ENCODE peak calls at places on chromosomes 2 and 18, in eight cellular contexts. D is AG04450; X is stimulated activated CD8-positive, alpha-beta memory T cell treated with anti-CD3 and anti-CD28 coated beads, Interleukin-2, amount 100 ng/mL, for 48 hours; M is fibroblast of the aortic adventitia; U is stimulated activated CD4-positive, alpha-beta T cell treated with anti-CD3 and anti-CD28 coated beads, Interleukin-4, amount 100 ng/mL, for 24 hours; S is fibroblast of lung; B is NCI-H524 treated with DMSO at 0.1 percent for 48 hours; O is cerebellum. Q is an unnamed sample.

GRCh38 chr2:197889041-197889440 is 84.6 kb downstream of the PLCL1 start:
- DNase-seq in D (no peak), X (no peak), M (peak), U (peak), S (peak), B (no peak), O (no peak), Q (peak)

GRCh38 chr18:13435596-13436333 is 217.2 kb downstream of the LDLRAD4 start:
- DNase-seq in D (no peak), X (no peak), M (peak), U (peak), S (peak), B (no peak), O (no peak), Q (no peak)

GRCh38 chr2:80153151-80153550 is 151.4 kb downstream of the LRRTM1 start:
- DNase-seq in D (no peak), X (no peak), M (no peak), U (no peak), S (no peak), B (no peak), O (no peak), Q (no peak)

GRCh38 chr2:239756392-239757153 is 268.6 kb downstream of the NDUFA10 start:
- DNase-seq in D (no peak), X (no peak), M (no peak), U (no peak), S (peak), B (no peak), O (peak), Q (no peak)

GRCh38 chr18:35513181-35513932 is 15.6 kb upstream of the INO80C start:
- DNase-seq in D (no peak), X (no peak), M (peak), U (no peak), S (peak), B (no peak), O (no peak), Q (no peak)

GRCh38 chr2:10042301-10043161 is 819 bp upstream of the KLF11 start:
- DNase-seq in D (no peak), X (no peak), M (peak), U (peak), S (peak), B (no peak), O (peak), Q (no peak)

GRCh38 chr2:100274076-100274475 is 48.2 kb downstream of the LONRF2 start:
- DNase-seq in D (no peak), X (no peak), M (no peak), U (no peak), S (no peak), B (no peak), O (no peak), Q (peak)

GRCh38 chr2:28338046-28338753 is 54.5 kb upstream of the FOSL2 start:
- DNase-seq in D (peak), X (no peak), M (peak), U (no peak), S (peak), B (no peak), O (no peak), Q (no peak)

GRCh38 chr2:215657844-215658243 is 222.0 kb upstream of the FN1 start:
- DNase-seq in D (peak), X (no peak), M (peak), U (no peak), S (peak), B (no peak), O (no peak), Q (no peak)

GRCh38 chr2:134207589-134208209 is 46.2 kb upstream of the MGAT5 start:
- DNase-seq in D (no peak), X (peak), M (peak), U (peak), S (peak), B (peak), O (no peak), Q (peak)

GRCh38 chr18:45731706-45732105 is 7.7 kb downstream of the SLC14A1 start:
- DNase-seq in D (no peak), X (no peak), M (no peak), U (no peak), S (no peak), B (no peak), O (no peak), Q (no peak)

GRCh38 chr2:163713534-163714311 is 22.1 kb downstream of the FIGN start:
- DNase-seq in D (no peak), X (no peak), M (no peak), U (no peak), S (no peak), B (no peak), O (no peak), Q (no peak)

GRCh38 chr2:100269889-100270288 is 52.4 kb downstream of the LONRF2 start:
- DNase-seq in D (no peak), X (no peak), M (no peak), U (no peak), S (no peak), B (no peak), O (no peak), Q (no peak)

GRCh38 chr2:72141881-72142742 is 5.5 kb downstream of the CYP26B1 start:
- DNase-seq in D (no peak), X (no peak), M (no peak), U (no peak), S (no peak), B (no peak), O (peak), Q (no peak)

GRCh38 chr2:99180755-99181647 is at the start of the genes MITD1 and MRPL30:
- DNase-seq in D (peak), X (peak), M (peak), U (peak), S (peak), B (peak), O (peak), Q (peak)

GRCh38 chr2:111025288-111025687 is 95.4 kb upstream of the BCL2L11 start:
- DNase-seq in D (no peak), X (no peak), M (no peak), U (no peak), S (no peak), B (no peak), O (no peak), Q (no peak)

GRCh38 chr2:229612395-229612971 is 101.9 kb downstream of the DNER start:
- DNase-seq in D (no peak), X (no peak), M (no peak), U (no peak), S (no peak), B (no peak), O (no peak), Q (no peak)

GRCh38 chr18:74976331-74976909 is 232.5 kb downstream of the PTGR3 start:
- DNase-seq in D (no peak), X (no peak), M (no peak), U (no peak), S (no peak), B (no peak), O (peak), Q (no peak)

GRCh38 chr18:61855127-61855991 is 37.4 kb downstream of the RNF152 start:
- DNase-seq in D (no peak), X (no peak), M (no peak), U (no peak), S (no peak), B (no peak), O (peak), Q (no peak)

GRCh38 chr18:29418136-29418535 is 1241.2 kb upstream of the CDH2 start:
- DNase-seq in D (peak), X (no peak), M (peak), U (no peak), S (peak), B (no peak), O (no peak), Q (no peak)

GRCh38 chr2:197704434-197705142 is 581 bp upstream of the MARS2 start:
- DNase-seq in D (no peak), X (no peak), M (no peak), U (no peak), S (no peak), B (no peak), O (no peak), Q (no peak)

GRCh38 chr2:148561389-148561788 is 83.2 kb upstream of the EPC2 start:
- DNase-seq in D (no peak), X (no peak), M (no peak), U (no peak), S (no peak), B (no peak), O (no peak), Q (no peak)

GRCh38 chr2:190755796-190756415 is 107.0 kb downstream of the NAB1 start:
- DNase-seq in D (peak), X (no peak), M (peak), U (no peak), S (no peak), B (no peak), O (no peak), Q (no peak)

GRCh38 chr2:195569255-195569654 is 87.8 kb upstream of the SLC39A10 start:
- DNase-seq in D (no peak), X (no peak), M (no peak), U (no peak), S (no peak), B (no peak), O (no peak), Q (no peak)

GRCh38 chr2:219509780-219510511 is 4.3 kb upstream of the ASIC4 start:
- DNase-seq in D (no peak), X (peak), M (peak), U (peak), S (peak), B (peak), O (peak), Q (no peak)

GRCh38 chr2:38581193-38582147 is 21.3 kb downstream of the HNRNPLL start:
- DNase-seq in D (peak), X (no peak), M (peak), U (peak), S (peak), B (peak), O (peak), Q (peak)

GRCh38 chr2:43305006-43305405 is 78.6 kb upstream of the ZFP36L2 start:
- DNase-seq in D (no peak), X (no peak), M (peak), U (no peak), S (peak), B (no peak), O (no peak), Q (no peak)

GRCh38 chr2:212548459-212548815 is 9.8 kb upstream of the ERBB4 start:
- DNase-seq in D (no peak), X (no peak), M (peak), U (no peak), S (peak), B (no peak), O (no peak), Q (no peak)

GRCh38 chr2:160091381-160091780 is 29.0 kb upstream of the PLA2R1 start:
- DNase-seq in D (no peak), X (no peak), M (peak), U (no peak), S (peak), B (no peak), O (no peak), Q (no peak)

GRCh38 chr2:74985983-74986382 is 27.5 kb downstream of the POLE4 start:
- DNase-seq in D (no peak), X (no peak), M (no peak), U (no peak), S (no peak), B (no peak), O (no peak), Q (no peak)

GRCh38 chr2:176709991-176710390 is 440.7 kb downstream of the MTX2 start:
- DNase-seq in D (no peak), X (no peak), M (no peak), U (no peak), S (no peak), B (no peak), O (no peak), Q (no peak)

GRCh38 chr18:7677001-7677400 is 109.9 kb downstream of the PTPRM start:
- DNase-seq in D (no peak), X (no peak), M (peak), U (no peak), S (peak), B (no peak), O (no peak), Q (no peak)

GRCh38 chr2:45755585-45756330 is 104.3 kb downstream of the PRKCE start:
- DNase-seq in D (no peak), X (no peak), M (peak), U (no peak), S (peak), B (no peak), O (no peak), Q (no peak)

GRCh38 chr2:160375037-160375436 is 118.6 kb downstream of the RBMS1 start:
- DNase-seq in D (no peak), X (no peak), M (peak), U (no peak), S (peak), B (no peak), O (no peak), Q (no peak)

GRCh38 chr2:148565272-148565894 is 79.2 kb upstream of the EPC2 start:
- DNase-seq in D (no peak), X (no peak), M (no peak), U (no peak), S (no peak), B (no peak), O (no peak), Q (no peak)

GRCh38 chr2:165193178-165193777 is 10.6 kb downstream of the SCN3A start:
- DNase-seq in D (no peak), X (no peak), M (no peak), U (no peak), S (no peak), B (no peak), O (no peak), Q (peak)

GRCh38 chr2:172226244-172227061 is 123.8 kb upstream of the DLX2 start:
- DNase-seq in D (no peak), X (no peak), M (no peak), U (no peak), S (no peak), B (no peak), O (no peak), Q (no peak)

GRCh38 chr2:112004246-112004645 is 50.8 kb upstream of the TMEM87B start:
- DNase-seq in D (no peak), X (no peak), M (peak), U (no peak), S (no peak), B (no peak), O (no peak), Q (no peak)

GRCh38 chr2:232484628-232485332 is 2.9 kb downstream of the ECEL1 start:
- DNase-seq in D (no peak), X (no peak), M (no peak), U (no peak), S (no peak), B (no peak), O (no peak), Q (no peak)